ENCODE peak calls at places on chromosome 19, in five cellular contexts. One of them, this sample, is unnamed.

GRCh38 chr19:6528544-6529121 is 2.2 kb upstream of the TNFSF9 start:
- DNase-seq in left kidney: no peak
- DNase-seq in stomach: no peak
- DNase-seq in Peyer's patch: peak
- DNase-seq in neuronal stem cell: no peak
- DNase-seq in this sample: peak

GRCh38 chr19:58274771-58275199 is 4.0 kb upstream of the ZNF8 start:
- DNase-seq in left kidney: no peak
- DNase-seq in stomach: no peak
- DNase-seq in Peyer's patch: no peak
- DNase-seq in neuronal stem cell: no peak
- DNase-seq in this sample: peak

GRCh38 chr19:17703823-17704463 is 15.3 kb upstream of the MAP1S start:
- DNase-seq in left kidney: peak
- DNase-seq in stomach: peak
- DNase-seq in Peyer's patch: peak
- DNase-seq in neuronal stem cell: no peak
- DNase-seq in this sample: no peak

GRCh38 chr19:45076029-45076850 is at the start of gene ZNF296:
- DNase-seq in left kidney: peak
- DNase-seq in stomach: peak
- DNase-seq in Peyer's patch: peak
- DNase-seq in neuronal stem cell: peak
- DNase-seq in this sample: peak

GRCh38 chr19:23460656-23461055 is 65.4 kb upstream of the ZNF91 start:
- DNase-seq in left kidney: no peak
- DNase-seq in stomach: no peak
- DNase-seq in Peyer's patch: no peak
- DNase-seq in neuronal stem cell: no peak
- DNase-seq in this sample: no peak

GRCh38 chr19:15701757-15702589 is 25.9 kb upstream of the OR10H2 start:
- DNase-seq in left kidney: no peak
- DNase-seq in stomach: no peak
- DNase-seq in Peyer's patch: peak
- DNase-seq in neuronal stem cell: no peak
- DNase-seq in this sample: peak

GRCh38 chr19:27758626-27759505 is 1454.1 kb downstream of the UQCRFS1 start:
- DNase-seq in left kidney: no peak
- DNase-seq in stomach: no peak
- DNase-seq in Peyer's patch: no peak
- DNase-seq in neuronal stem cell: no peak
- DNase-seq in this sample: no peak

GRCh38 chr19:873084-874019 is 13.9 kb downstream of the CFD start:
- DNase-seq in left kidney: no peak
- DNase-seq in stomach: no peak
- DNase-seq in Peyer's patch: peak
- DNase-seq in neuronal stem cell: no peak
- DNase-seq in this sample: peak

GRCh38 chr19:18300930-18301717 is 19.7 kb upstream of the JUND start:
- DNase-seq in left kidney: no peak
- DNase-seq in stomach: peak
- DNase-seq in Peyer's patch: peak
- DNase-seq in neuronal stem cell: no peak
- DNase-seq in this sample: peak

GRCh38 chr19:31350693-31351211 is 1.5 kb upstream of the TSHZ3 start:
- DNase-seq in left kidney: peak
- DNase-seq in stomach: peak
- DNase-seq in Peyer's patch: peak
- DNase-seq in neuronal stem cell: no peak
- DNase-seq in this sample: peak

GRCh38 chr19:56838930-56839664 is 1.4 kb downstream of the PEG3 start:
- DNase-seq in left kidney: peak
- DNase-seq in stomach: peak
- DNase-seq in Peyer's patch: peak
- DNase-seq in neuronal stem cell: peak
- DNase-seq in this sample: peak

GRCh38 chr19:3358919-3359849 is 7.2 kb upstream of the NFIC start:
- DNase-seq in left kidney: peak
- DNase-seq in stomach: peak
- DNase-seq in Peyer's patch: peak
- DNase-seq in neuronal stem cell: no peak
- DNase-seq in this sample: peak

GRCh38 chr19:10766681-10767201 is 48.9 kb downstream of the DNM2 start:
- DNase-seq in left kidney: no peak
- DNase-seq in stomach: peak
- DNase-seq in Peyer's patch: peak
- DNase-seq in neuronal stem cell: no peak
- DNase-seq in this sample: no peak

GRCh38 chr19:5974721-5975387 is 3.1 kb downstream of the RANBP3 start:
- DNase-seq in left kidney: no peak
- DNase-seq in stomach: no peak
- DNase-seq in Peyer's patch: no peak
- DNase-seq in neuronal stem cell: no peak
- DNase-seq in this sample: no peak

GRCh38 chr19:31600731-31601295 is 251.6 kb upstream of the TSHZ3 start:
- DNase-seq in left kidney: no peak
- DNase-seq in stomach: no peak
- DNase-seq in Peyer's patch: no peak
- DNase-seq in neuronal stem cell: no peak
- DNase-seq in this sample: no peak

GRCh38 chr19:20162821-20163220 is 4.2 kb upstream of the ZNF486 start:
- DNase-seq in left kidney: no peak
- DNase-seq in stomach: no peak
- DNase-seq in Peyer's patch: no peak
- DNase-seq in neuronal stem cell: no peak
- DNase-seq in this sample: no peak

GRCh38 chr19:50658438-50659317 is 9.4 kb downstream of the C19orf81 start:
- DNase-seq in left kidney: peak
- DNase-seq in stomach: peak
- DNase-seq in Peyer's patch: no peak
- DNase-seq in neuronal stem cell: peak
- DNase-seq in this sample: peak

GRCh38 chr19:52224211-52224610 is 34.4 kb downstream of the PPP2R1A start:
- DNase-seq in left kidney: no peak
- DNase-seq in stomach: no peak
- DNase-seq in Peyer's patch: no peak
- DNase-seq in neuronal stem cell: no peak
- DNase-seq in this sample: no peak

GRCh38 chr19:17327654-17328516 is 6.8 kb downstream of the ANO8 start:
- DNase-seq in left kidney: peak
- DNase-seq in stomach: peak
- DNase-seq in Peyer's patch: peak
- DNase-seq in neuronal stem cell: peak
- DNase-seq in this sample: peak

GRCh38 chr19:2461751-2462634 is 5.2 kb upstream of the LMNB2 start:
- DNase-seq in left kidney: peak
- DNase-seq in stomach: peak
- DNase-seq in Peyer's patch: peak
- DNase-seq in neuronal stem cell: peak
- DNase-seq in this sample: peak

GRCh38 chr19:11736696-11737095 is 2.0 kb downstream of the ZNF823 start:
- DNase-seq in left kidney: peak
- DNase-seq in stomach: no peak
- DNase-seq in Peyer's patch: no peak
- DNase-seq in neuronal stem cell: no peak
- DNase-seq in this sample: no peak

GRCh38 chr19:17475541-17476115 is 5.3 kb downstream of the SLC27A1 start:
- DNase-seq in left kidney: peak
- DNase-seq in stomach: peak
- DNase-seq in Peyer's patch: no peak
- DNase-seq in neuronal stem cell: no peak
- DNase-seq in this sample: no peak

GRCh38 chr19:46299004-46299509 is 2.2 kb downstream of the HIF3A start:
- DNase-seq in left kidney: peak
- DNase-seq in stomach: peak
- DNase-seq in Peyer's patch: peak
- DNase-seq in neuronal stem cell: no peak
- DNase-seq in this sample: peak

GRCh38 chr19:17538684-17539287 is 16.7 kb upstream of the COLGALT1 start:
- DNase-seq in left kidney: peak
- DNase-seq in stomach: no peak
- DNase-seq in Peyer's patch: no peak
- DNase-seq in neuronal stem cell: no peak
- DNase-seq in this sample: no peak

GRCh38 chr19:3367572-3368440 is 1.4 kb downstream of the NFIC start:
- DNase-seq in left kidney: no peak
- DNase-seq in stomach: no peak
- DNase-seq in Peyer's patch: no peak
- DNase-seq in neuronal stem cell: no peak
- DNase-seq in this sample: peak

GRCh38 chr19:32339988-32340874 is 5.2 kb upstream of the ZNF507 start:
- DNase-seq in left kidney: peak
- DNase-seq in stomach: peak
- DNase-seq in Peyer's patch: peak
- DNase-seq in neuronal stem cell: no peak
- DNase-seq in this sample: no peak

GRCh38 chr19:16185925-16186234 is 670 bp downstream of the FAM32A start:
- DNase-seq in left kidney: no peak
- DNase-seq in stomach: no peak
- DNase-seq in Peyer's patch: no peak
- DNase-seq in neuronal stem cell: no peak
- DNase-seq in this sample: no peak

GRCh38 chr19:2612619-2613249 is 89.8 kb downstream of the GNG7 start:
- DNase-seq in left kidney: no peak
- DNase-seq in stomach: no peak
- DNase-seq in Peyer's patch: no peak
- DNase-seq in neuronal stem cell: no peak
- DNase-seq in this sample: no peak

This sample was measured in mucosa of descending colon.